ENCODE peak calls at places on chromosomes 16 and 17, in six cellular contexts. M, V, W, S, A and L are unnamed samples.

GRCh38 chr16:10619271-10619849 is 39.0 kb upstream of the EMP2 start:
- DNase-seq in S (no peak), A (peak; percentile 52), M (no peak), V (no peak), W (peak; percentile 53), L (no peak)

GRCh38 chr16:64585367-64585766 is 536.5 kb downstream of the CDH11 start:
- DNase-seq in M (no peak), S (no peak), V (no peak), W (no peak), A (no peak), L (no peak)

GRCh38 chr16:30016555-30017276 is 5.9 kb upstream of the DOC2A start:
- DNase-seq in V (no peak), S (no peak), A (no peak), W (no peak), M (no peak), L (no peak)

GRCh38 chr16:3147046-3147756 is 12.4 kb downstream of the ZNF213 start:
- DNase-seq in M (no peak), W (no peak), V (no peak), S (no peak), A (no peak), L (no peak)

GRCh38 chr17:4304417-4305027 is 40.7 kb upstream of the ANKFY1 start:
- DNase-seq in M (peak; percentile 14), S (peak; percentile 62), A (peak; percentile 61), W (peak; percentile 60), V (peak; percentile 60), L (peak; percentile 60)

GRCh38 chr17:42456223-42457106 is 2.2 kb upstream of the ATP6V0A1 start:
- DNase-seq in S (peak; percentile 89), W (no peak), V (peak; percentile 83), A (peak; percentile 61), M (no peak), L (no peak)

GRCh38 chr16:12257926-12258561 is 281.5 kb downstream of the SNX29 start:
- DNase-seq in W (no peak), S (no peak), M (no peak), V (no peak), A (no peak), L (peak; percentile 12)

GRCh38 chr16:87681990-87682570 is 79.8 kb downstream of the JPH3 start:
- DNase-seq in M (peak; percentile 72), A (peak; percentile 40), W (peak; percentile 51), V (peak; percentile 74), S (peak; percentile 72), L (no peak)

GRCh38 chr17:55284001-55284884 is 19.5 kb downstream of the HLF start:
- DNase-seq in W (no peak), V (no peak), M (no peak), S (no peak), A (no peak), L (no peak)

GRCh38 chr17:37430051-37430591 is 23.4 kb downstream of the TADA2A start:
- DNase-seq in A (peak; percentile 94), M (no peak), S (peak; percentile 39), W (no peak), V (peak; percentile 85), L (no peak)

GRCh38 chr17:48155889-48156670 is 48.5 kb downstream of the SNX11 start:
- DNase-seq in V (no peak), M (no peak), S (no peak), A (no peak), W (no peak), L (no peak)

GRCh38 chr17:74417178-74418045 is 14.5 kb upstream of the GPRC5C start:
- DNase-seq in M (peak; percentile 88), V (peak; percentile 56), S (peak; percentile 33), W (peak; percentile 25), A (peak; percentile 67), L (peak; percentile 98)